ENCODE peak calls at places on chromosomes 3 and 15, in five cellular contexts. P, J, H, Q and U are unnamed samples.

GRCh38 chr15:69038508-69038907 is 24.0 kb downstream of the NOX5 start:
- DNase-seq in P (no peak), J (no peak), H (peak), Q (no peak), U (no peak)

GRCh38 chr3:113183748-113184661 is 27.4 kb upstream of the BOC start:
- DNase-seq in P (no peak), J (no peak), H (no peak), Q (peak), U (no peak)

GRCh38 chr3:190589326-190589725 is 75.4 kb downstream of the IL1RAP start:
- DNase-seq in P (no peak), J (no peak), H (no peak), Q (no peak), U (no peak)

GRCh38 chr3:159169828-159170227 is 368.0 kb downstream of the MFSD1 start:
- DNase-seq in P (no peak), J (no peak), H (no peak), Q (peak), U (no peak)

GRCh38 chr3:69406156-69406555 is 20.3 kb upstream of the FRMD4B start:
- DNase-seq in P (no peak), J (no peak), H (no peak), Q (no peak), U (no peak)

GRCh38 chr3:53156368-53156834 is 4.6 kb upstream of the PRKCD start:
- DNase-seq in P (peak), J (no peak), H (no peak), Q (no peak), U (no peak)

GRCh38 chr3:171980578-171981270 is 58.7 kb upstream of the FNDC3B start:
- DNase-seq in P (no peak), J (no peak), H (no peak), Q (no peak), U (no peak)

GRCh38 chr3:127406309-127407025 is 118.6 kb upstream of the PRR20G start:
- DNase-seq in P (no peak), J (no peak), H (peak), Q (peak), U (no peak)

GRCh38 chr3:61872077-61872706 is 310.8 kb downstream of the PTPRG start:
- DNase-seq in P (no peak), J (no peak), H (no peak), Q (no peak), U (no peak)

GRCh38 chr15:49855917-49856637 is 235.2 kb downstream of the DTWD1 start:
- DNase-seq in P (no peak), J (no peak), H (no peak), Q (peak), U (no peak)

GRCh38 chr3:175695251-175695650 is 836.1 kb downstream of the NAALADL2 start:
- DNase-seq in P (no peak), J (no peak), H (no peak), Q (no peak), U (no peak)

GRCh38 chr3:193344471-193344870 is 34.1 kb downstream of the ATP13A5 start:
- DNase-seq in P (no peak), J (no peak), H (no peak), Q (no peak), U (no peak)

GRCh38 chr3:99013794-99014315 is 112.4 kb upstream of the DCBLD2 start:
- DNase-seq in P (no peak), J (no peak), H (no peak), Q (no peak), U (no peak)

GRCh38 chr3:29914861-29915524 is 634.1 kb downstream of the RBMS3 start:
- DNase-seq in P (no peak), J (no peak), H (no peak), Q (no peak), U (no peak)

GRCh38 chr3:6528951-6529350 is 332.0 kb upstream of the GRM7 start:
- DNase-seq in P (no peak), J (no peak), H (no peak), Q (no peak), U (no peak)

GRCh38 chr3:124701687-124702086 is 28.6 kb upstream of the UMPS start:
- DNase-seq in P (no peak), J (no peak), H (no peak), Q (peak), U (no peak)

GRCh38 chr3:120642368-120642948 is 39.6 kb downstream of the HGD start:
- DNase-seq in P (no peak), J (no peak), H (no peak), Q (no peak), U (no peak)

GRCh38 chr15:77738038-77738370 is 105.3 kb upstream of the LINGO1 start:
- DNase-seq in P (no peak), J (no peak), H (no peak), Q (no peak), U (no peak)

GRCh38 chr3:42875325-42876151 is at the start of gene CYP8B1:
- DNase-seq in P (no peak), J (no peak), H (no peak), Q (no peak), U (no peak)
- TF ChIP-seq CTCF in P (no peak), J (no peak), H (no peak), Q (no peak), U (no peak)

GRCh38 chr3:50264389-50264963 is 4.5 kb upstream of the SEMA3B start:
- DNase-seq in P (peak), J (peak), H (peak), Q (peak), U (no peak)
- TF ChIP-seq CTCF in P (no peak), J (no peak), H (no peak), Q (no peak), U (no peak)

DNA sequence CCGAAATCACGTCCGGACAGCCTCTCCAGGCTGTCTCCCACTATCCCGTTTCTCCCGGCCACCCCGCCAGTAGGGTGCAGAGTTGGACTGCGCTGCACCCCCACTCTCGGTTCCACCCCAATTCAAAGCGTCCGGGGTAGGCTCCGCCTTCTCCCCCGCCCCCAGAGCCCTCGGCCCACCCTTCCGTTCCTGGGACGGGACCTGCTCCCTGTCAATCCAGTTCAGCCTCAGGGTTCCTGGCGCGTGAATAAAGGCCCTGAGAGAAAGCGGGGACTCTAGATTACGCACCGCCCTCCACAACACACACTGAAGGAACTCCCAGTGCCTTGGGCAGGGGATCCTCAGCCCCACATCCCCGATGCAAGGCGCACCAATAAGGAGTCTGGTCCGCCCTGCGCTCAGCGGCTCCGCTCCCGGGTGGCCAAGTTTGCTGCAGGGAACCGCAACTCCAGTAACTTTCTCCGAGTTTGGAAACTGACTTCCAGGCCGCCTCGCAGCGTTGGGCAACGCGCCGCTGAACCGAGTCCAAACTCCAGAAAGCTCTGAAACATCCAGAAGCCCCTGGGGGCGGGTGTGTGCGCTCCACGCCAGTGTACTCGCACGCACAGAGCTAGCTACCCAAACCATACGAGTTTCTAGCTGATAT is 1.9 kb downstream of the ADAMTS9 start:
- DNase-seq in P (peak), J (no peak), H (peak), Q (peak), U (peak)
- TF ChIP-seq CTCF in P (no peak), J (peak), H (peak), Q (peak), U (no peak)

GRCh38 chr3:66831931-66832330 is 166.2 kb upstream of the KBTBD8 start:
- DNase-seq in P (no peak), J (no peak), H (no peak), Q (no peak), U (no peak)

GRCh38 chr3:66836363-66837152 is 161.5 kb upstream of the KBTBD8 start:
- DNase-seq in P (no peak), J (no peak), H (no peak), Q (no peak), U (no peak)
- TF ChIP-seq CTCF in P (peak), J (peak), H (no peak), Q (no peak), U (no peak)

DNA sequence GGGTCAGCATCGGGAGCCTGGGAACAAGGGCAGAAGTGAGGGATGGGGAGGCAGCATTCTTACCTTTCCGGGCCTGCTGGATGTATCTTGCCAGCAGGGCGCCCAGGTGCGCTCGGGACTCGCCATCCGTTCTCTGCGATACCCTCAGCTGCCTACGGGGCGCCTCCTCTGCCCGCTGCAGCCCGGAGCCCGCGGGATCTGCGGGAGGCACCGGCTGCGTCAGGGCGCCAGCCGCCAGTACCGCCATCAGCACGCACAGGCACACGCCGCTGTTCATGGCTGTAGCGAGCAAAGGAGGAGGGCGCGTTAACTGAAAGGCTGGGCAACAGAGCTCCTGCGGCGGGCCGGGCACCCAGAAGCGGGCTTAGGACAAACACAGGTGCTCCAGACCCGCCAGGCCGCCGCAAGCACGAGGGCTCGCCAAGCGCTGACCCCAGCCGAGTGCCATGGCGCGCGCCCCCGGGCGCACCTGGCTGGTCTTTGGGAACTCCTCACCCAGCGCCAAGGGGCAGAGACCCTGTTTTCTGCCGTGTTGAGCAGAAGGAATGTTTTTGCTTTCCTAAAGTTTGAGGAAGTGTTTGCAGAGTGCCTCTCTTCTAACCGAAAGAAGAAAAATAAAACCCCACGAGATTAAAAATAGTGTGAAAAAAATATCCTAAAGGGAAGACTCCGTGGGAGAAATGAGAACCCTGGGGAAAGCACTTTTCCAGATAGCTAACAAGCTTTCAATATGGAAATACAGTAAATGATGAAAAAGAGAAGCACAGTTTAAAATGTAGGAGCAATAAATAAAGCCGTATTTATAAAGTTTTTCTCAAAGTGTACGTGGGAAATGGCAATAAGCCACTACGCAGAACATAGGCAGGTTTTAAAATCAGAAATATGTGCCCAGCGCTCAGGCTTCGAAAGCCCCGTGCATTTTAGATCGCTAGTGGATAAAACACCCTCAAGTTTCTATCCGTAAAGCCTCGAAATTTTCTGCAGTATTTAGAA is 2.3 kb downstream of the CCK start:
- DNase-seq in P (peak), J (no peak), H (no peak), Q (no peak), U (no peak)
- TF ChIP-seq CTCF in P (no peak), J (no peak), H (no peak), Q (no peak), U (no peak)

GRCh38 chr15:60591491-60592385 is 112.8 kb upstream of the ICE2 start:
- DNase-seq in P (peak), J (no peak), H (peak), Q (no peak), U (no peak)
- TF ChIP-seq CTCF in P (no peak), J (no peak), H (no peak), Q (peak), U (no peak)

GRCh38 chr15:100869151-100869999 is 10.3 kb upstream of the ALDH1A3 start:
- DNase-seq in P (peak), J (no peak), H (no peak), Q (no peak), U (no peak)
- TF ChIP-seq CTCF in P (peak), J (peak), H (no peak), Q (peak), U (no peak)